ENCODE peak calls at places on chromosomes 11 and 22, in four cellular contexts. I is kidney, Z is heart right ventricle, C is A549. Y is an unnamed sample.

GRCh38 chr11:132028380-132029240 is 658.2 kb downstream of the NTM start:
- DNase-seq in I (no peak), C (peak; percentile 29), Z (peak; percentile 11), Y (no peak)

GRCh38 chr11:123306531-123306930 is 111.5 kb upstream of the CLMP start:
- DNase-seq in C (no peak), I (no peak), Z (no peak), Y (no peak)

GRCh38 chr22:35314161-35314942 is 14.7 kb downstream of the TOM1 start:
- DNase-seq in C (no peak), I (no peak), Z (peak; percentile 45), Y (peak; percentile 59)

GRCh38 chr11:75320046-75320618 is 31.3 kb downstream of the ARRB1 start:
- DNase-seq in C (no peak), Z (no peak), I (peak; percentile 36), Y (no peak)

GRCh38 chr11:12556788-12557384 is 117.3 kb upstream of the TEAD1 start:
- DNase-seq in C (peak; percentile 80), I (peak; percentile 89), Z (peak; percentile 83), Y (no peak)

GRCh38 chr11:102421262-102421661 is 31.3 kb downstream of the TMEM123 start:
- DNase-seq in C (no peak), I (no peak), Z (no peak), Y (no peak)

GRCh38 chr11:109971184-109971523 is 122.0 kb upstream of the ZC3H12C start:
- DNase-seq in C (no peak), I (no peak), Z (peak; percentile 13), Y (no peak)

GRCh38 chr11:23865341-23865975 is 631.4 kb upstream of the LUZP2 start:
- DNase-seq in C (no peak), Z (no peak), I (no peak), Y (no peak)

GRCh38 chr11:27497284-27497866 is 9.2 kb downstream of the LIN7C start:
- DNase-seq in I (no peak), Z (no peak), C (peak; percentile 33), Y (no peak)

GRCh38 chr22:22092101-22092500 is 109.5 kb upstream of the TOP3B start:
- DNase-seq in Z (no peak), I (no peak), C (no peak), Y (no peak)

GRCh38 chr11:87116185-87116584 is 78.5 kb downstream of the TMEM135 start:
- DNase-seq in I (no peak), Z (no peak), C (no peak), Y (no peak)

GRCh38 chr11:126102436-126102894 is 39.8 kb upstream of the CDON start:
- DNase-seq in C (no peak), Z (peak; percentile 33), I (no peak), Y (no peak)

GRCh38 chr22:22882033-22882717 is 5.4 kb upstream of the IGLL5 start:
- DNase-seq in Z (no peak), I (peak; percentile 34), C (no peak), Y (no peak)

GRCh38 chr11:64438986-64439771 is 80.2 kb downstream of the RPS6KA4 start:
- DNase-seq in I (peak; percentile 46), Z (no peak), C (no peak), Y (no peak)

GRCh38 chr22:44360686-44361381 is 48.1 kb upstream of the SHISAL1 start:
- DNase-seq in Z (no peak), I (peak; percentile 75), C (peak; percentile 82), Y (peak; percentile 96)

GRCh38 chr11:57885298-57886035 is 123.9 kb downstream of the CTNND1 start:
- DNase-seq in Z (no peak), C (peak; percentile 31), I (no peak), Y (no peak)

GRCh38 chr11:118618115-118618990 is 10.9 kb downstream of the PHLDB1 start:
- DNase-seq in Z (peak; percentile 78), I (peak; percentile 87), C (no peak), Y (no peak)

GRCh38 chr11:76235233-76236091 is 29.2 kb upstream of the WNT11 start:
- DNase-seq in I (peak; percentile 96), C (peak; percentile 92), Z (peak; percentile 93), Y (peak; percentile 95)

GRCh38 chr11:36278531-36279245 is 10.5 kb downstream of the COMMD9 start:
- DNase-seq in I (no peak), Z (no peak), C (no peak), Y (no peak)

GRCh38 chr11:114079406-114080072 is 20.0 kb downstream of the ZBTB16 start:
- DNase-seq in I (no peak), C (no peak), Z (peak; percentile 47), Y (no peak)

GRCh38 chr11:34654491-34655334 is 33.8 kb downstream of the EHF start:
- DNase-seq in C (peak; percentile 98), I (no peak), Z (no peak), Y (no peak)

GRCh38 chr22:46107753-46108563 is 42.4 kb upstream of the PPARA start:
- DNase-seq in C (no peak), I (no peak), Z (no peak), Y (no peak)

GRCh38 chr11:44321059-44321458 is 11.1 kb upstream of the ALX4 start:
- DNase-seq in I (no peak), Z (no peak), C (no peak), Y (no peak)

GRCh38 chr22:19082101-19082500 is 40.1 kb downstream of the DGCR2 start:
- DNase-seq in I (no peak), Z (no peak), C (no peak), Y (no peak)

GRCh38 chr11:128776434-128777284 is 82.8 kb downstream of the FLI1 start:
- DNase-seq in I (peak; percentile 89), Z (peak; percentile 67), C (peak; percentile 31), Y (no peak)

GRCh38 chr11:96010683-96011082 is 86.8 kb upstream of the MTMR2 start:
- DNase-seq in C (no peak), I (no peak), Z (no peak), Y (no peak)

GRCh38 chr11:96013459-96014213 is 89.7 kb upstream of the MTMR2 start:
- DNase-seq in I (peak; percentile 69), Z (no peak), C (no peak), Y (no peak)

GRCh38 chr11:96015911-96016565 is 92.1 kb upstream of the MTMR2 start:
- DNase-seq in Z (no peak), I (no peak), C (no peak), Y (no peak)

GRCh38 chr11:96014234-96014633 is 90.3 kb upstream of the MTMR2 start:
- DNase-seq in I (no peak), Z (no peak), C (peak; percentile 14), Y (no peak)

GRCh38 chr11:96012086-96012824 is 88.3 kb upstream of the MTMR2 start:
- DNase-seq in I (no peak), C (peak; percentile 87), Z (peak; percentile 43), Y (no peak)
- H3K27ac ChIP-seq in I (peak overlapping the region; percentile 48), C (peak overlapping the region; percentile 72), Z (peak overlapping the region; percentile 15), Y (peak overlapping the region; percentile 69)

DNA sequence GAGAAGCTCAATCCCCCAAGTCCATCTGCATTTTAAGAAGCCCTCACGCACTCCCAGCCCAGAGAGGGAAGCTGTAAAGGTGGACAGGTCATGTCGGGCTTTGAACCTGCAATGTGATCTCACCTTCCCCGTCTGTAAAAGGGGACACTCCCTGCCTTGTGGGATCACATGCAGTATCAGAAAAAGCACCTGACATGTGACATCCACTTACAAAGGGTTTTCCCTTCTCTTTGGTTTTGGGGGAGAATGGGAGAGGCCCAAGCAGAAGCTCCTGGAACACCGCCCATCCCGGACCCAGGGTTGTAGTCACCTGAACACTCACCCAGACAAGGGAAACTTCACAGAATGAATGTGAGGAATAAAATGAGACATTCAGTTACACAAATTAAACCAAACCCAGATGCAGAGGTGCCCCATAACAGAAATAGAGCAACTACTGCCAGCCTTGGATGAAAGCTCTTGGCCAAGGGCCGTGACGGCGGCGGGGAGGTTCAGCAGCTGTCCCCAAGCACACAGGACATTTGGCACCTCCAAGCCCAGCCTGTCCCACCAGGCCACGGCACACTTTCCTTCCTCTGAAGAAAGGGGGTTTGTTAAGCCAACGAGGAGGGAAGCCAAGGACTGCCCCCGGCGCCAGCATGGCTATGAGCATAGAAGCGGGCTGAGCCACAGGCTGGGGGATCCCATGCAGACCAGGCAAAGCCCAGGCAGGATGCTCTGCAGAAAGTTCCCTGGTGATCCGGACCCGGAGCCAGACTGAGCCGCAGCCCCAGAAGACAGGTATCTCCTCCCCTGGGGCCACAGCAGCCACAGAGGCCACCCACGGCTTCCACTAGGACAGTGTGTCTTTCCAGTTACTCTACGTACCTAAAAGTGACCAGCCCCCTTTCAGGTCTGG is 3.8 kb downstream of the BID start:
- DNase-seq in I (no peak), C (no peak), Z (no peak), Y (no peak)
- H3K27ac ChIP-seq in I (no peak overlapping the region), C (no peak overlapping the region), Z (peak overlapping the region; percentile 98), Y (no peak overlapping the region)

GRCh38 chr11:16738949-16739262 is 459 bp downstream of the C11orf58 start:
- DNase-seq in I (no peak), C (no peak), Z (no peak), Y (no peak)

GRCh38 chr11:16741473-16741872 is 3.0 kb downstream of the C11orf58 start:
- DNase-seq in Z (no peak), C (peak; percentile 7), I (no peak), Y (no peak)

GRCh38 chr11:16738198-16738948 is at the start of gene C11orf58:
- DNase-seq in C (peak; percentile 97), Z (peak; percentile 98), I (peak; percentile 97), Y (peak; percentile 98)

GRCh38 chr11:16737860-16738197 is 618 bp upstream of the C11orf58 start:
- DNase-seq in Z (no peak), I (no peak), C (no peak), Y (no peak)

GRCh38 chr11:16739326-16739875 is 954 bp downstream of the C11orf58 start:
- DNase-seq in Z (no peak), I (no peak), C (peak; percentile 15), Y (no peak)
- H3K27ac ChIP-seq in Z (peak overlapping the region; percentile 95), I (peak overlapping the region; percentile 97), C (peak overlapping the region; percentile 97), Y (peak overlapping the region; percentile 95)

GRCh38 chr22:24244144-24244787 is 616 bp downstream of the GGT5 start:
- DNase-seq in C (no peak), Z (no peak), I (peak; percentile 85), Y (no peak)

GRCh38 chr22:24247011-24247507 is 2.2 kb upstream of the GGT5 start:
- DNase-seq in I (no peak), Z (peak; percentile 44), C (no peak), Y (no peak)

GRCh38 chr22:24247564-24248344 is 2.9 kb upstream of the GGT5 start:
- DNase-seq in I (peak; percentile 98), C (peak; percentile 83), Z (peak; percentile 87), Y (peak; percentile 97)
- H3K27ac ChIP-seq in I (no peak overlapping the region), C (peak overlapping the region; percentile 100), Z (peak overlapping the region; percentile 81), Y (peak overlapping the region; percentile 92)

GRCh38 chr22:49824936-49825335 is 2.7 kb downstream of the BRD1 start:
- DNase-seq in I (no peak), Z (no peak), C (no peak), Y (no peak)
- H3K27ac ChIP-seq in I (no peak overlapping the region), Z (no peak overlapping the region), C (peak overlapping the region; percentile 100), Y (no peak overlapping the region)

GRCh38 chr11:3086114-3086513 is 28.9 kb upstream of the CARS1 start:
- DNase-seq in Z (no peak), C (no peak), I (no peak), Y (no peak)
- H3K27ac ChIP-seq in Z (no peak overlapping the region), C (no peak overlapping the region), I (no peak overlapping the region), Y (no peak overlapping the region)

Y was measured in ascending aorta.